ENCODE peak calls at places on chromosomes 1 and 21, in seven cellular contexts. B, P, S, V, G, E and Y are unnamed samples.

GRCh38 chr21:38661296-38662223 is 144.2 kb upstream of the ETS2 start:
- DNase-seq in G (peak), S (no peak), E (no peak), B (no peak), V (peak), P (peak), Y (peak)

GRCh38 chr1:56284933-56285332 is 294.4 kb downstream of the PLPP3 start:
- DNase-seq in V (no peak), P (peak), S (no peak), B (no peak), E (no peak), G (no peak), Y (peak)

GRCh38 chr21:34080693-34081092 is 7.3 kb downstream of the MRPS6 start:
- DNase-seq in S (no peak), P (no peak), B (no peak), V (no peak), G (no peak), E (no peak), Y (no peak)

GRCh38 chr1:223057569-223058093 is 85.4 kb downstream of the TLR5 start:
- DNase-seq in E (no peak), G (no peak), S (no peak), P (no peak), V (no peak), B (no peak), Y (no peak)

GRCh38 chr21:45551316-45551715 is 9.1 kb upstream of the SLC19A1 start:
- DNase-seq in P (no peak), G (peak), B (peak), S (no peak), V (peak), E (no peak), Y (peak)

GRCh38 chr1:211133393-211133840 is 531 bp downstream of the KCNH1 start:
- DNase-seq in E (no peak), P (no peak), B (no peak), G (peak), V (peak), S (no peak), Y (no peak)

GRCh38 chr1:68495532-68495931 is 1.4 kb downstream of the DEPDC1 start:
- DNase-seq in E (no peak), G (peak), B (no peak), P (peak), V (no peak), S (no peak), Y (no peak)

GRCh38 chr1:26274801-26275425 is 5.0 kb upstream of the SH3BGRL3 start:
- DNase-seq in S (no peak), V (no peak), E (no peak), P (no peak), B (no peak), G (peak), Y (peak)

GRCh38 chr1:77511440-77511840 is 171.0 kb downstream of the ZZZ3 start:
- DNase-seq in G (peak), V (no peak), E (no peak), B (no peak), P (no peak), S (no peak), Y (peak)

GRCh38 chr1:238954865-238955264 is 431.5 kb upstream of the CHRM3 start:
- DNase-seq in P (no peak), G (peak), V (no peak), E (no peak), S (no peak), B (no peak), Y (no peak)

GRCh38 chr1:231335663-231336602 is 1.7 kb downstream of the EXOC8 start:
- DNase-seq in G (peak), S (no peak), V (no peak), B (no peak), P (peak), E (peak), Y (no peak)

GRCh38 chr1:39295901-39296300 is 91.4 kb downstream of the MACF1 start:
- DNase-seq in P (no peak), G (no peak), E (no peak), B (no peak), V (no peak), S (no peak), Y (peak)

GRCh38 chr1:50474859-50475809 is 51.9 kb upstream of the DMRTA2 start:
- DNase-seq in S (no peak), P (no peak), E (peak), B (no peak), G (no peak), V (no peak), Y (peak)

GRCh38 chr21:41597227-41597626 is 89.3 kb upstream of the TMPRSS2 start:
- DNase-seq in B (no peak), S (no peak), G (no peak), V (no peak), P (no peak), E (no peak), Y (no peak)

GRCh38 chr1:165573787-165574186 is 30.0 kb downstream of the LRRC52 start:
- DNase-seq in E (no peak), S (no peak), P (no peak), B (no peak), V (no peak), G (no peak), Y (no peak)

GRCh38 chr21:16589499-16589898 is 859.7 kb downstream of the USP25 start:
- DNase-seq in V (no peak), E (no peak), P (no peak), G (no peak), S (no peak), B (no peak), Y (no peak)

GRCh38 chr1:6783221-6783620 is 2.0 kb upstream of the CAMTA1 start:
- DNase-seq in V (no peak), P (no peak), G (no peak), B (no peak), S (no peak), E (no peak), Y (no peak)

GRCh38 chr1:173112129-173112528 is 61.4 kb upstream of the TNFSF18 start:
- DNase-seq in G (peak), V (no peak), P (no peak), B (no peak), S (no peak), E (no peak), Y (peak)

GRCh38 chr1:205504311-205505075 is at the start of gene CDK18:
- DNase-seq in G (peak), E (peak), V (peak), B (peak), S (peak), P (peak), Y (peak)

GRCh38 chr1:91278754-91279153 is 125.9 kb downstream of the HFM1 start:
- DNase-seq in P (no peak), S (no peak), E (no peak), G (peak), V (no peak), B (no peak), Y (peak)

GRCh38 chr1:91501527-91501859 is 842 bp downstream of the CDC7 start:
- DNase-seq in E (no peak), P (no peak), V (no peak), S (no peak), B (no peak), G (no peak), Y (peak)

GRCh38 chr1:53047737-53048344 is 14.2 kb upstream of the PODN start:
- DNase-seq in V (no peak), E (no peak), G (peak), B (no peak), S (no peak), P (no peak), Y (peak)

GRCh38 chr21:32348604-32349332 is 44.0 kb downstream of the URB1 start:
- DNase-seq in S (no peak), E (no peak), P (no peak), B (no peak), G (no peak), V (no peak), Y (no peak)

GRCh38 chr1:215181518-215181917 is 99.0 kb downstream of the KCNK2 start:
- DNase-seq in P (no peak), V (no peak), B (no peak), S (no peak), G (no peak), E (no peak), Y (no peak)

GRCh38 chr1:58767143-58767542 is 16.7 kb downstream of the JUN start:
- DNase-seq in S (no peak), B (no peak), G (no peak), P (no peak), V (no peak), E (no peak), Y (no peak)

GRCh38 chr1:31154632-31155215 is 85.0 kb downstream of the NKAIN1 start:
- DNase-seq in B (peak), E (peak), V (peak), P (peak), G (peak), S (peak), Y (peak)

GRCh38 chr1:99680258-99680657 is 34.3 kb downstream of the PALMD start:
- DNase-seq in V (no peak), E (no peak), P (no peak), B (no peak), G (no peak), S (no peak), Y (peak)

GRCh38 chr1:5525597-5526384 is 466.4 kb downstream of the NPHP4 start:
- DNase-seq in B (no peak), S (no peak), E (no peak), V (no peak), P (no peak), G (no peak), Y (no peak)

GRCh38 chr1:234093107-234093506 is 188.6 kb downstream of the SLC35F3 start:
- DNase-seq in V (no peak), S (no peak), P (no peak), B (no peak), G (no peak), E (no peak), Y (no peak)

GRCh38 chr1:166089804-166090203 is 77.0 kb downstream of the FAM78B start:
- DNase-seq in P (no peak), G (no peak), S (no peak), V (no peak), E (no peak), B (no peak), Y (no peak)

GRCh38 chr1:37362990-37363389 is 111.4 kb upstream of the ZC3H12A start:
- DNase-seq in G (no peak), S (no peak), E (no peak), V (no peak), P (no peak), B (no peak), Y (no peak)

GRCh38 chr1:233389169-233389568 is 61.6 kb downstream of the MAP3K21 start:
- DNase-seq in G (no peak), S (no peak), B (no peak), E (no peak), V (no peak), P (no peak), Y (peak)

GRCh38 chr1:19284881-19285280 is 3.7 kb downstream of the AKR7A3 start:
- DNase-seq in V (no peak), S (no peak), P (no peak), B (no peak), E (no peak), G (no peak), Y (no peak)

GRCh38 chr1:23556661-23557470 is 2.4 kb downstream of the ID3 start:
- DNase-seq in E (peak), S (no peak), V (no peak), P (no peak), B (peak), G (peak), Y (peak)
- H3K4me3 ChIP-seq in E (peak), S (peak), V (peak), P (no peak), B (peak), G (peak), Y (peak)

DNA sequence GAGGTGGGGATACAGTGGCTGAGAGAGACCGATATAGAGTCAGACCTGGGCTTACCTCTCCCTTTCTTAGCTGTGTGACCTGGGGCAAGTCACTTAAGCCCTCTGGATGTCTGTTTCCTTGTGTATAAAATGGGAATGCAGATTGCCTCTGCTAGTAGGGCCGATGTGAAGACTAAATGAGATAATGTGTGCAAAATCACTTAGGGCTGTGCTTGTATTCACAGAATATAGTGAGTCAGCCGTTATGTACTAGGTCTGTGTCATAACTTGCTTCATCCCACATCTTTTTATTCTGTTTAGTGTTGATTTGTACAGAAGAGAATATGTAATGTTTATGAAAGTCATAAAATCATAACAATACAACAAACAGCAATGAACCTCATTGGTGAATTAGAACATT is 56.0 kb downstream of the PTPRU start:
- DNase-seq in P (no peak), E (no peak), B (no peak), G (no peak), V (no peak), S (no peak), Y (peak)
- H3K4me3 ChIP-seq in P (no peak), E (no peak), B (no peak), G (no peak), V (no peak), S (no peak), Y (no peak)

DNA sequence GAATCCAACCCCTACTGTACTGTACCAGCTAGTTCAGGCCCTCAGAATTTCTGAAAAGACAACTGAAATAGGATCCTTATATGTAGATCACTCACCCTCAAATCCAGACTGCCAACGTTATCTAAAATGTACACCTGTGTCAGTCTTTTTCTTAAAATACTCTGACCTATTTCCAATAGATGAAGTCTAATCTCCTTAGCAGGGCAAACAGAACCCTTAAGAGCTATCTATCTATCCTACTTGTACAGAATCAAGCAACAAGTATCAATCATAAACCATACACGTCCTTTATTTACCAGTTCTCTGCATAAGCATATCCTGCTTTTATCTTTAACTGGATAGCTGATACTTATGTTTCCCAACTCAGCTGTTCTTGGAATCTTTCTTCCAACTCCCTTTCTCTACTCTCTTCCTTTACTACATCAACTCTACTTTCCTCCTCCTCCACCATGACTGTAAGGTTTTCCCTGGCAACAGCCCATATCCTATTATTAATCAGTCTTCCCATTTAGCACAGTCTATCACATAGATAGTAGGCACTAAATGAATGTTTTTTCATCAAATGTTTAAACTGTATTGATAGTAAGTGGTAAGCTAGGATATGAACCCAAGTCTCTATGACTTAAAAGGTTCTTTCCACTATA is 2.8 kb downstream of the LRIF1 start:
- DNase-seq in E (no peak), V (no peak), G (no peak), B (no peak), S (no peak), P (no peak), Y (no peak)
- H3K4me3 ChIP-seq in E (no peak), V (no peak), G (peak), B (no peak), S (no peak), P (no peak), Y (no peak)

DNA sequence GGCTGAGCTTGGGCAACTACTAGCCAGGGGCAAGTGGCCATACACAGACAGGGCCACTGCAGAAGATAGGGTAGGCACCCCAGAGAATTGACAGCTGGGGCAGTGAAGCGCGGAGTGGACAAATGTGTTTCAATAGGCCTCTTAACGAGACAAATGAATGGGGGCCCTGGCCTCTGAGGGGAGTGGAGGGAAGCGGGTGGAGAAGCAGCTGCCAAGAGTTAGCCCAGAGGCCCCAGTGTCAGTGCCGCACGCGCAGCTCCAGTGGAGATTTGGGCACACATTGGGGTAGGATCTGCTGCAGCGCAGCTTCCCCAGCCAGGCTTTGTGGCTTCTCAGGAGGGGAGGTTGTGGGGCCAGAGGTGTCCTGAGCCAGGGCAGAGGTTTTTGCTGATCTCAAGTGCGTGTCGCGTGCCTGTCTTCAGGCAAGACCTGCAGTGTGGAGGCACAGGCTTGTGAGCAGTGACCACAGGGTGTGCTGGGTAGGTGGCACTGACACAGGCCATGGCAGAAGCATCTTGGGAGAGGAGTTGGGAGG is 16.9 kb downstream of the PTPRF start:
- DNase-seq in V (no peak), E (no peak), P (no peak), B (no peak), S (no peak), G (no peak), Y (no peak)
- H3K4me3 ChIP-seq in V (no peak), E (no peak), P (no peak), B (no peak), S (no peak), G (no peak), Y (no peak)

DNA sequence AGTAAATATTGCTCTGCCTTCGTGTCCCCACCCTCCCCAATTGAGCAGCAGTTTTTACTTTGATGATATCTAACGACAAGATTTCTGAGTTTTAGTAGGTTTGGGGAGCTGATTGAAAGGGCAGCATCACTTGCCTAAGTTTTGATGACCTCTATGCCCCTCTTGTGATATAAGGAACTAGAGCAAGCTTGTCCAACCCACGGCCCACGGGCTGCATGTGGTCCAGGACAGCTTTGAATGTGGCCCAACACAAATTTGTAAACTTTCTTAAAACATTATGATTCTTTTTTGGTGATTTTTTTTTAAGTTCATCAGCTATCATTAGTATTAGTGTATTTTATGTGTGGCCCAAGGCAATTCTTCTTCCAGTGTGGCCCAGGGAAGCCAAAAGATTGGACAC is 1.6 kb downstream of the CNIH4 start:
- DNase-seq in B (no peak), G (no peak), V (no peak), S (no peak), P (no peak), E (no peak), Y (no peak)
- H3K4me3 ChIP-seq in B (peak), G (peak), V (peak), S (peak), P (no peak), E (peak), Y (peak)

DNA sequence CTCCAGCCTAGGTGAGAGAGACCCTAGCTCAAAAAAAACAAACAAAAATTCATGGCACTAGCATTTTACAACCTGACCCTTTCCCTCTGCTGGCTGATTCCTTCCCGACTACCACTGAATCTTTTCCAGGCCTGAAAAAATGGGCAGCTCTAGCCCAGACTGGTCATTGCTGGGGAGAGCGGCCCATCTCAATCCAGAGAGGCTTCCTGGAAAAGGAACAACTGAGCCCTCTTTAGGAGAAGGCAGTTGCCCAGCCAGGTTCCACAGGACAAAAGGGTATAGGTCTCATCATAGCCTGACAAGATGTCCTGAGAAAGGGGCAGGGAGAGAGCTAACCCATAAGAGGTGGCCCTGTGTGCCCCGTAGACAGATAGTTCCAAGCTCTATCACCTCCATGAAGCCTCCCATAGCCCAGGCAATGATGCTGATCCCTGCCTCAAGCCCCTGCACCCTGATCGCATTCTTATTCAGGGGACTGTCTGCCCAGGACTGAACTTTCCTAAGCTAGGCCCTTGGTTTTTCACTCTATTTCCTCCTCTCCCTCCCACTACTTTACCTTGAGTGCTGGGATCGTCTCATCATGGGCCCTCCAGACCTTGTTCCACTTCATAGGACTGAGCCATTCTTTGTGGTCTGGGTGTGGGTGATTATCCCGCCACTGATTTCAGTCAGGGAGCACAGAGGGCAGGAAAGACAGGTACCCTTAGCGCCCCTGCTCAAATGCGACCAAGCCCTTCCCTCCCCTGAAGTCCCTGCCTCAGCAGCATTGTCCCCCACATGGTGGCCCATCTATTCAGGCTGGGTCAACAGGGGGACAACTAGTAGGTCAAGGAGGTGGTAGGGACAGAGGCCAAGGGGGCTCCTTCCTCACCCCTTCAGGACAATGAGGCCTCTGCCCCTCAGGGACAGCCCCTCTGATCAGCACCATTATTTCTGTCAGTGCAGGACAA is 18.2 kb downstream of the RHBG start:
- DNase-seq in V (no peak), S (no peak), P (no peak), B (no peak), G (no peak), E (no peak), Y (no peak)
- H3K4me3 ChIP-seq in V (no peak), S (no peak), P (no peak), B (no peak), G (no peak), E (no peak), Y (no peak)

GRCh38 chr1:197149340-197149739 is 2.9 kb upstream of the ASPM start:
- DNase-seq in S (no peak), G (no peak), E (no peak), B (no peak), V (no peak), P (no peak), Y (no peak)

GRCh38 chr1:197145451-197146029 is 929 bp downstream of the ASPM start:
- DNase-seq in P (no peak), G (peak), E (no peak), V (no peak), B (no peak), S (no peak), Y (no peak)

GRCh38 chr1:197141556-197141955 is 4.9 kb downstream of the ASPM start:
- DNase-seq in V (no peak), G (no peak), S (no peak), E (no peak), B (no peak), P (no peak), Y (no peak)

GRCh38 chr1:197146108-197147095 is at the start of gene ASPM:
- DNase-seq in G (peak), V (peak), E (peak), S (peak), B (peak), P (peak), Y (peak)

GRCh38 chr1:197144570-197145325 is 1.7 kb downstream of the ASPM start:
- DNase-seq in V (no peak), G (peak), P (no peak), E (peak), S (no peak), B (no peak), Y (no peak)
- H3K4me3 ChIP-seq in V (no peak), G (peak), P (peak), E (peak), S (peak), B (peak), Y (peak)

GRCh38 chr1:82220754-82221153 is 420.0 kb downstream of the ADGRL2 start:
- DNase-seq in B (no peak), S (no peak), E (no peak), V (no peak), G (no peak), P (no peak), Y (no peak)
- H3K4me3 ChIP-seq in B (no peak), S (no peak), E (no peak), V (no peak), G (no peak), P (no peak), Y (no peak)

GRCh38 chr1:115978292-115978941 is 2.1 kb downstream of the SLC22A15 start:
- DNase-seq in G (no peak), E (no peak), V (no peak), S (no peak), B (no peak), P (no peak), Y (no peak)
- H3K4me3 ChIP-seq in G (peak), E (peak), V (no peak), S (peak), B (no peak), P (no peak), Y (no peak)